ENCODE peak calls at places on chromosomes 11 and 22, in five cellular contexts. One of them, this sample, is unnamed.

GRCh38 chr22:43262990-43263644 is 76.2 kb upstream of the TTLL12 start:
- DNase-seq in GM03348: no peak
- DNase-seq in GM12892: peak
- DNase-seq in retinal pigment epithelial cell: peak
- DNase-seq in AG09319: no peak
- DNase-seq in this sample: no peak

GRCh38 chr22:24681236-24681635 is 78.2 kb downstream of the GGT1 start:
- DNase-seq in GM03348: no peak
- DNase-seq in GM12892: no peak
- DNase-seq in retinal pigment epithelial cell: no peak
- DNase-seq in AG09319: peak
- DNase-seq in this sample: no peak

GRCh38 chr22:39296981-39297489 is 22.4 kb downstream of the RPL3 start:
- DNase-seq in GM03348: no peak
- DNase-seq in GM12892: no peak
- DNase-seq in retinal pigment epithelial cell: no peak
- DNase-seq in AG09319: no peak
- DNase-seq in this sample: no peak

GRCh38 chr11:113168358-113168757 is 146.0 kb upstream of the TTC12 start:
- DNase-seq in GM03348: no peak
- DNase-seq in GM12892: no peak
- DNase-seq in retinal pigment epithelial cell: no peak
- DNase-seq in AG09319: no peak
- DNase-seq in this sample: no peak

GRCh38 chr22:19527321-19527721 is 3.1 kb upstream of the CLDN5 start:
- DNase-seq in GM03348: no peak
- DNase-seq in GM12892: no peak
- DNase-seq in retinal pigment epithelial cell: no peak
- DNase-seq in AG09319: no peak
- DNase-seq in this sample: no peak

GRCh38 chr11:126375726-126376125 is 20.2 kb downstream of the ST3GAL4 start:
- DNase-seq in GM03348: no peak
- DNase-seq in GM12892: no peak
- DNase-seq in retinal pigment epithelial cell: no peak
- DNase-seq in AG09319: no peak
- DNase-seq in this sample: no peak

GRCh38 chr11:107704432-107704831 is 7.4 kb downstream of the SLN start:
- DNase-seq in GM03348: no peak
- DNase-seq in GM12892: no peak
- DNase-seq in retinal pigment epithelial cell: no peak
- DNase-seq in AG09319: no peak
- DNase-seq in this sample: no peak

GRCh38 chr11:130849215-130849568 is 67.1 kb downstream of the SNX19 start:
- DNase-seq in GM03348: peak
- DNase-seq in GM12892: no peak
- DNase-seq in retinal pigment epithelial cell: no peak
- DNase-seq in AG09319: peak
- DNase-seq in this sample: no peak

GRCh38 chr11:32891657-32892354 is 805 bp upstream of the QSER1 start:
- DNase-seq in GM03348: no peak
- DNase-seq in GM12892: no peak
- DNase-seq in retinal pigment epithelial cell: no peak
- DNase-seq in AG09319: no peak
- DNase-seq in this sample: no peak

GRCh38 chr22:22111267-22111751 is 128.7 kb upstream of the TOP3B start:
- DNase-seq in GM03348: peak
- DNase-seq in GM12892: peak
- DNase-seq in retinal pigment epithelial cell: peak
- DNase-seq in AG09319: no peak
- DNase-seq in this sample: no peak

GRCh38 chr22:27466229-27466628 is 335.3 kb downstream of the MN1 start:
- DNase-seq in GM03348: no peak
- DNase-seq in GM12892: no peak
- DNase-seq in retinal pigment epithelial cell: no peak
- DNase-seq in AG09319: no peak
- DNase-seq in this sample: no peak

GRCh38 chr11:68826726-68827125 is 15.0 kb downstream of the CPT1A start:
- DNase-seq in GM03348: no peak
- DNase-seq in GM12892: no peak
- DNase-seq in retinal pigment epithelial cell: no peak
- DNase-seq in AG09319: no peak
- DNase-seq in this sample: no peak

GRCh38 chr11:11179239-11179638 is 173.8 kb downstream of the CSNK2A3 start:
- DNase-seq in GM03348: peak
- DNase-seq in GM12892: no peak
- DNase-seq in retinal pigment epithelial cell: peak
- DNase-seq in AG09319: no peak
- DNase-seq in this sample: peak

GRCh38 chr11:44566952-44567875 is 1.8 kb downstream of the CD82 start:
- DNase-seq in GM03348: peak
- DNase-seq in GM12892: no peak
- DNase-seq in retinal pigment epithelial cell: no peak
- DNase-seq in AG09319: no peak
- DNase-seq in this sample: no peak

GRCh38 chr11:73957654-73958361 is 7.0 kb downstream of the DNAJB13 start:
- DNase-seq in GM03348: no peak
- DNase-seq in GM12892: no peak
- DNase-seq in retinal pigment epithelial cell: no peak
- DNase-seq in AG09319: no peak
- DNase-seq in this sample: no peak

GRCh38 chr22:35505394-35506258 is 35.0 kb upstream of the RASD2 start:
- DNase-seq in GM03348: no peak
- DNase-seq in GM12892: no peak
- DNase-seq in retinal pigment epithelial cell: no peak
- DNase-seq in AG09319: no peak
- DNase-seq in this sample: no peak

GRCh38 chr22:30555282-30556210 is 9.0 kb upstream of the SEC14L6 start:
- DNase-seq in GM03348: no peak
- DNase-seq in GM12892: no peak
- DNase-seq in retinal pigment epithelial cell: no peak
- DNase-seq in AG09319: no peak
- DNase-seq in this sample: no peak

GRCh38 chr22:19287889-19288288 is 3.6 kb downstream of the CLTCL1 start:
- DNase-seq in GM03348: peak
- DNase-seq in GM12892: no peak
- DNase-seq in retinal pigment epithelial cell: peak
- DNase-seq in AG09319: peak
- DNase-seq in this sample: no peak

GRCh38 chr11:106681435-106681834 is 336.8 kb downstream of the GUCY1A2 start:
- DNase-seq in GM03348: no peak
- DNase-seq in GM12892: no peak
- DNase-seq in retinal pigment epithelial cell: peak
- DNase-seq in AG09319: no peak
- DNase-seq in this sample: no peak

GRCh38 chr11:129896062-129896461 is 684 bp upstream of the NFRKB start:
- DNase-seq in GM03348: no peak
- DNase-seq in GM12892: no peak
- DNase-seq in retinal pigment epithelial cell: no peak
- DNase-seq in AG09319: no peak
- DNase-seq in this sample: no peak

GRCh38 chr11:65648997-65649491 is 11.1 kb downstream of the SIPA1 start:
- DNase-seq in GM03348: no peak
- DNase-seq in GM12892: no peak
- DNase-seq in retinal pigment epithelial cell: no peak
- DNase-seq in AG09319: no peak
- DNase-seq in this sample: no peak

GRCh38 chr11:57770793-57771192 is 9.2 kb downstream of the CTNND1 start:
- DNase-seq in GM03348: no peak
- DNase-seq in GM12892: no peak
- DNase-seq in retinal pigment epithelial cell: no peak
- DNase-seq in AG09319: no peak
- DNase-seq in this sample: no peak

GRCh38 chr11:47236482-47236881 is 12.1 kb downstream of the ACP2 start:
- DNase-seq in GM03348: no peak
- DNase-seq in GM12892: no peak
- DNase-seq in retinal pigment epithelial cell: no peak
- DNase-seq in AG09319: no peak
- DNase-seq in this sample: no peak

GRCh38 chr22:42939451-42939881 is 75.5 kb downstream of the PACSIN2 start:
- DNase-seq in GM03348: no peak
- DNase-seq in GM12892: no peak
- DNase-seq in retinal pigment epithelial cell: no peak
- DNase-seq in AG09319: no peak
- DNase-seq in this sample: no peak

GRCh38 chr22:41699264-41700104 is at the start of gene MEI1:
- DNase-seq in GM03348: peak
- DNase-seq in GM12892: peak
- DNase-seq in retinal pigment epithelial cell: no peak
- DNase-seq in AG09319: peak
- DNase-seq in this sample: peak

GRCh38 chr11:105937331-105937730 is 84.7 kb downstream of the MSANTD4 start:
- DNase-seq in GM03348: no peak
- DNase-seq in GM12892: no peak
- DNase-seq in retinal pigment epithelial cell: no peak
- DNase-seq in AG09319: no peak
- DNase-seq in this sample: no peak